ENCODE peak calls at places on chromosomes 11 and 22, in nine cellular contexts. F is left ventricle myocardium inferior, K is fibroblast of lung, G is thoracic aorta, J is body of pancreas, X is AG04449, P is fibroblast of villous mesenchyme, T is mesenchymal stem cell, O is astrocyte. W is an unnamed sample.

GRCh38 chr11:6799402-6799801 is at the start of gene OR6A2:
- DNase-seq in G (no peak), K (no peak), P (peak; percentile 2), T (peak; percentile 7), J (no peak), F (no peak), O (no peak), X (no peak), W (no peak)

GRCh38 chr22:46796566-46797195 is 34.2 kb downstream of the TBC1D22A start:
- DNase-seq in O (no peak), X (no peak), T (no peak), P (no peak), K (no peak), F (no peak), J (no peak), G (no peak), W (no peak)

GRCh38 chr11:95337175-95337957 is 106.4 kb upstream of the SESN3 start:
- DNase-seq in G (no peak), F (peak; percentile 77), X (no peak), J (peak; percentile 32), O (peak; percentile 66), T (peak; percentile 85), P (peak; percentile 59), K (peak; percentile 73), W (no peak)

GRCh38 chr11:123187670-123188507 is 7.2 kb downstream of the CLMP start:
- DNase-seq in X (no peak), F (no peak), T (peak; percentile 38), G (no peak), O (peak; percentile 57), K (peak; percentile 71), P (peak; percentile 58), J (no peak), W (no peak)

GRCh38 chr11:71391352-71391751 is 56.8 kb downstream of the DHCR7 start:
- DNase-seq in J (no peak), K (no peak), T (no peak), O (no peak), F (no peak), X (no peak), G (no peak), P (no peak), W (no peak)

GRCh38 chr11:114774599-114775365 is 96.5 kb downstream of the NXPE2 start:
- DNase-seq in P (peak; percentile 44), O (peak; percentile 21), J (peak; percentile 12), F (no peak), G (no peak), T (peak; percentile 49), K (peak; percentile 49), X (no peak), W (no peak)

GRCh38 chr11:2931416-2931746 is 2.2 kb upstream of the PHLDA2 start:
- DNase-seq in K (no peak), X (no peak), P (no peak), J (no peak), G (no peak), F (no peak), T (no peak), O (no peak), W (peak; percentile 45)

GRCh38 chr22:29129644-29130201 is 56.9 kb downstream of the KREMEN1 start:
- DNase-seq in T (no peak), G (no peak), J (no peak), K (no peak), O (no peak), F (peak; percentile 39), P (no peak), X (no peak), W (no peak)

DNA sequence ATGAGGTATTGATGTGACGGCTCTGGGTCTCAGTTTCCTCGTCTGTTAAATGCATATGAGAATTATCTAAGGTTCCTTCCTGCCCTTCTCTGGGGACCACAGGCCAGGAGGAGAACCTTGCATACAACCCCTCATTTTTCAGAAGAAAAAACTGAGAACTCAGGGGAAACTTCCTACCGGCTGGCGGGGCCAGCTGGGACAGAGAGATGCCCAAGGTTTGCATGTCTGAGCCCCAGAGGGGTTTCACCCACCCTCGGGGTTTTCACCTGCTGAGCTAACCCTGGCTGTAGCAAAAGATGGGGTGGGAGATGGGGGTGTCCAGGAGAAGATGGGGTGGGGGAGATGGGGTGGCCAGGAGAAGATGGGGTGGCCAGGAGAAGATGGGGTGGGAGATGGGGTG is 4.3 kb downstream of the TNFRSF13C start:
- DNase-seq in G (no peak), T (no peak), X (no peak), P (no peak), F (no peak), O (no peak), J (no peak), K (no peak), W (no peak)
- H3K4me3 ChIP-seq in G (no peak overlapping the region), T (no peak overlapping the region), X (no peak overlapping the region), P (no peak overlapping the region), F (no peak overlapping the region), O (no peak overlapping the region), J (no peak overlapping the region), K (no peak overlapping the region), W (no peak overlapping the region)

GRCh38 chr11:88590366-88590765 is 252.8 kb upstream of the CTSC start:
- DNase-seq in T (no peak), P (no peak), O (peak; percentile 61), F (no peak), X (no peak), K (peak; percentile 73), J (no peak), G (no peak), W (no peak)
- H3K4me3 ChIP-seq in T (no peak overlapping the region), P (no peak overlapping the region), O (no peak overlapping the region), F (no peak overlapping the region), X (no peak overlapping the region), K (no peak overlapping the region), J (no peak overlapping the region), G (no peak overlapping the region), W (no peak overlapping the region)

DNA sequence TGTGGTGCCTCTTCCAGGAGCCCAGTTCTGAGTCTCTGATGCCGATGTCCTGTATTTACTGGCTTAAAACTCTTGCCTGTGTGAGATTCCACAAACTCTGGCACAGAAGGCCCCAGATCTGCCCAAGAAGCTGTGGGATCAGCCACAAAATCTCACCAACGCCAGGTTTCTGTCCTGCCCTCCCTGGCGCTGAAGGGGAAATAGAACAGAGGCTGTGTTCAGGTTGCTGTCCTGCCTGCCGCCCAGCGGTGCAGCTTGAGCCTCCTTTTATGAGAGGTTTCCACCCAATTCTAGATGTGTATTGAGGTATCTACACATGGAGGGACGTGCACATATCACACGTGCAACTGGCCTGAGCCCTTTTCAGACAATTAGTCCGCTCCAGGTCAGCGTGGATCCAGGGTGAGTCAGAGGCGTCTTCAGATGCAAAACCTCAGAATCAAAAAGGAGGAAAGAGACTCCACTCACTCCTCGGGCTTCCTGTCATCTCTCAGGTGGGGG is 2.2 kb downstream of the TMEM80 start:
- DNase-seq in O (peak; percentile 62), F (no peak), G (no peak), J (no peak), T (peak; percentile 67), P (peak; percentile 16), X (no peak), K (peak; percentile 76), W (no peak)
- H3K4me3 ChIP-seq in O (peak overlapping the region; percentile 19), F (no peak overlapping the region), G (peak overlapping the region; percentile 97), J (no peak overlapping the region), T (peak overlapping the region; percentile 79), P (no peak overlapping the region), X (no peak overlapping the region), K (no peak overlapping the region), W (peak overlapping the region; percentile 89)

DNA sequence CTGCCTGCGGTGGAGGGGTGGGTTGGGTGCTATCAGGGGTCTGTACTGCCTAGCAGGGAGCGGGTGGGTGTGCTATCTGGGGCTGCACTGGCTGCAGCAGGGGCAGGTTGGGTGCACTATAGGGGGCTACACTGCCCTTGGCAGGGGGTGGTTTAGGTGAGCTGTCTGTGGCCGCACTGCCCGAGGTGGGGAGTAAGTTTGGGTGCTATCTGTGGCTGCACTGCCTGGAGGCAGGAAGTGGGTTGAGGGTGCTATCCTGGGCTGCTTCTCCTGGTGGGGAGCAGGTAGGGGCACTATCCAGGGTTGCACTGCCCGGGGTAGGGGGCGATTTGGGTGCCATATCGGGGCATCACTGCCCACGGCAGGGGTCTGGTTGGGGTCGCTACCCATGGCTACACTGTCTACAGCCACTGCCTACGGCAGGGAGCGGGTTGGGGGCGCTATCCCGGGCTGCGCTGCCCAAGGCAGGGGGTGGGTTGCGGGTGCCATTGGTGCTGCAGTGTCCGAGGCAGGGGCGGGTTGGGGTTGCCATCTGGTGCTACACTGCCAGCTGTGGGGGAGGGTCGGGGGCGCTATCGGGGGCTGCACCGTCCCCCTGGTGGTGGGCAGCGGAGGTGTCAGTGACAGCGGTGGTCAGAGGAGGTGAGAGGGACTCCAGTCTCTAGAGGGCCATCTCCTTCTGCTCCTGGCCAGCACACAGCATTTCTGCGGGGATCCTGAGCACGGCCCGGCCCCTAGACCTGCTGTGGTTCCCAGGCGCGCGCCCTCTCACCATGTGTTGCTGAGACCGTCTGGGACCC is 1.3 kb upstream of the RFPL2 start:
- DNase-seq in P (no peak), K (no peak), G (no peak), T (no peak), F (no peak), O (no peak), X (no peak), J (no peak), W (no peak)
- H3K4me3 ChIP-seq in P (no peak overlapping the region), K (no peak overlapping the region), G (no peak overlapping the region), T (no peak overlapping the region), F (no peak overlapping the region), O (no peak overlapping the region), X (no peak overlapping the region), J (no peak overlapping the region), W (no peak overlapping the region)

W was measured in breast epithelium.